ENCODE peak calls at places on chromosome 1, in six cellular contexts. M is OCI-LY7, P is progenitor cell of endocrine pancreas, V is neural progenitor cell, Q is right atrium auricular region, J is GM13977. N is an unnamed sample.

GRCh38 chr1:30612666-30613065 is 110.7 kb downstream of the MATN1 start:
- DNase-seq in M (no peak), P (no peak), V (no peak), Q (no peak), J (no peak), N (peak)

GRCh38 chr1:231016966-231017365 is 23.1 kb downstream of the FAM89A start:
- DNase-seq in M (no peak), P (no peak), V (no peak), Q (no peak), J (no peak), N (no peak)

GRCh38 chr1:54300395-54300794 is 100.4 kb downstream of the MRPL37 start:
- DNase-seq in M (no peak), P (no peak), V (no peak), Q (no peak), J (no peak), N (no peak)

GRCh38 chr1:68147534-68147933 is 84.8 kb downstream of the WLS start:
- DNase-seq in M (no peak), P (no peak), V (no peak), Q (no peak), J (no peak), N (no peak)

GRCh38 chr1:8137406-8138244 is 111.5 kb upstream of the ERRFI1 start:
- DNase-seq in M (no peak), P (no peak), V (peak), Q (peak), J (no peak), N (no peak)

GRCh38 chr1:226627924-226628623 is 79.5 kb downstream of the STUM start:
- DNase-seq in M (no peak), P (no peak), V (no peak), Q (no peak), J (no peak), N (no peak)

GRCh38 chr1:224058303-224058702 is 55.6 kb upstream of the FBXO28 start:
- DNase-seq in M (no peak), P (no peak), V (no peak), Q (no peak), J (no peak), N (no peak)

GRCh38 chr1:223844521-223844961 is 1.2 kb downstream of the TP53BP2 start:
- DNase-seq in M (no peak), P (no peak), V (no peak), Q (no peak), J (no peak), N (no peak)

GRCh38 chr1:226223786-226224244 is 351 bp downstream of the MIXL1 start:
- DNase-seq in M (peak), P (peak), V (peak), Q (no peak), J (peak), N (no peak)

GRCh38 chr1:205925730-205926129 is 17.5 kb downstream of the SLC26A9 start:
- DNase-seq in M (no peak), P (no peak), V (no peak), Q (no peak), J (no peak), N (no peak)

GRCh38 chr1:18474559-18474958 is 6.2 kb upstream of the KLHDC7A start:
- DNase-seq in M (no peak), P (no peak), V (no peak), Q (no peak), J (no peak), N (no peak)

GRCh38 chr1:5110508-5110907 is 456.1 kb downstream of the AJAP1 start:
- DNase-seq in M (no peak), P (no peak), V (no peak), Q (no peak), J (no peak), N (no peak)

GRCh38 chr1:209601809-209602657 is 18.5 kb downstream of the CAMK1G start:
- DNase-seq in M (peak), P (no peak), V (peak), Q (no peak), J (no peak), N (no peak)

GRCh38 chr1:218394416-218394815 is 49.3 kb downstream of the TGFB2 start:
- DNase-seq in M (no peak), P (no peak), V (no peak), Q (no peak), J (no peak), N (no peak)

GRCh38 chr1:16915627-16915973 is 6.1 kb upstream of the CROCC start:
- DNase-seq in M (peak), P (no peak), V (no peak), Q (no peak), J (peak), N (no peak)

GRCh38 chr1:40187399-40187798 is 26.2 kb downstream of the RLF start:
- DNase-seq in M (no peak), P (no peak), V (no peak), Q (no peak), J (no peak), N (no peak)

GRCh38 chr1:10528066-10529014 is 53.6 kb downstream of the PEX14 start:
- DNase-seq in M (no peak), P (no peak), V (no peak), Q (peak), J (no peak), N (no peak)

GRCh38 chr1:199857103-199857502 is 170.4 kb upstream of the NR5A2 start:
- DNase-seq in M (no peak), P (no peak), V (no peak), Q (no peak), J (no peak), N (no peak)

GRCh38 chr1:184110253-184111204 is 59.0 kb downstream of the TSEN15 start:
- DNase-seq in M (no peak), P (no peak), V (no peak), Q (no peak), J (no peak), N (no peak)

GRCh38 chr1:115215703-115216521 is 122.1 kb downstream of the NGF start:
- DNase-seq in M (no peak), P (no peak), V (no peak), Q (no peak), J (no peak), N (no peak)

GRCh38 chr1:41411229-41411628 is 50.0 kb downstream of the FOXO6 start:
- DNase-seq in M (no peak), P (no peak), V (no peak), Q (no peak), J (no peak), N (no peak)

GRCh38 chr1:15730936-15731335 is 5.1 kb upstream of the SLC25A34 start:
- DNase-seq in M (no peak), P (no peak), V (no peak), Q (no peak), J (no peak), N (no peak)

GRCh38 chr1:35882586-35882944 is 444 bp upstream of the AGO1 start:
- DNase-seq in M (no peak), P (peak), V (no peak), Q (no peak), J (no peak), N (no peak)

GRCh38 chr1:161159915-161160248 is 582 bp downstream of the USP21 start:
- DNase-seq in M (no peak), P (no peak), V (no peak), Q (no peak), J (no peak), N (no peak)

GRCh38 chr1:2796890-2797740 is 4.4 kb downstream of the TTC34 start:
- DNase-seq in M (no peak), P (no peak), V (no peak), Q (no peak), J (no peak), N (no peak)

GRCh38 chr1:153670859-153671622 is at the start of gene ILF2:
- DNase-seq in M (peak), P (peak), V (peak), Q (peak), J (peak), N (peak)
- TF ChIP-seq CTCF in M (peak), P (no peak), V (peak), Q (no peak), J (peak), N (no peak)

DNA sequence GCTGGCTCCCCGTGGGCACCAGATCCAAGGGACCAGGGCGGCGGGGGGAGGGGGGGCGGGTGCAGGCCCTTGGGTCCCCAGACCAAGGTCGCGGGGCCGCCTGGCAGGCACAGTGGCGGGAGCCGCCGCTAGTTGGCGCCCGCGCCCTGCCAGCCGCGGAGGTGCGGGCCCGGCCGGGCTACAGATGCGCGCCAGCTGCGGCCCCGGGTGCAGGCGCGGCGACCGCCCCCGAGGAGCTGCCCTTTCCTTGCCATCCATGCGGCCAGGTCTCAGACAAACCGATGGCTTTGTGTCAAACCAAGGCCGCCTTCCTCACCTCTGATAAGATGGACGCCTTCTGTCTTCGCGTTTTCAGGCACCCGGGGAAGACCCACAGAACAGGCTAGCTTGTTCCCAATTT is 2.2 kb upstream of the RUNX3 start:
- DNase-seq in M (peak), P (peak), V (peak), Q (no peak), J (peak), N (peak)
- TF ChIP-seq CTCF in M (peak), P (peak), V (peak), Q (peak), J (peak), N (peak)

GRCh38 chr1:207051615-207051943 is 571 bp upstream of the YOD1 start:
- DNase-seq in M (no peak), P (no peak), V (no peak), Q (no peak), J (no peak), N (no peak)

GRCh38 chr1:207054476-207054875 is 1.4 kb downstream of the PFKFB2 start:
- DNase-seq in M (peak), P (no peak), V (no peak), Q (no peak), J (peak), N (no peak)

GRCh38 chr1:207050428-207050767 is 610 bp downstream of the YOD1 start:
- DNase-seq in M (no peak), P (no peak), V (peak), Q (no peak), J (no peak), N (no peak)

GRCh38 chr1:207050768-207051614 is at the start of gene YOD1:
- DNase-seq in M (peak), P (peak), V (peak), Q (peak), J (peak), N (peak)

DNA sequence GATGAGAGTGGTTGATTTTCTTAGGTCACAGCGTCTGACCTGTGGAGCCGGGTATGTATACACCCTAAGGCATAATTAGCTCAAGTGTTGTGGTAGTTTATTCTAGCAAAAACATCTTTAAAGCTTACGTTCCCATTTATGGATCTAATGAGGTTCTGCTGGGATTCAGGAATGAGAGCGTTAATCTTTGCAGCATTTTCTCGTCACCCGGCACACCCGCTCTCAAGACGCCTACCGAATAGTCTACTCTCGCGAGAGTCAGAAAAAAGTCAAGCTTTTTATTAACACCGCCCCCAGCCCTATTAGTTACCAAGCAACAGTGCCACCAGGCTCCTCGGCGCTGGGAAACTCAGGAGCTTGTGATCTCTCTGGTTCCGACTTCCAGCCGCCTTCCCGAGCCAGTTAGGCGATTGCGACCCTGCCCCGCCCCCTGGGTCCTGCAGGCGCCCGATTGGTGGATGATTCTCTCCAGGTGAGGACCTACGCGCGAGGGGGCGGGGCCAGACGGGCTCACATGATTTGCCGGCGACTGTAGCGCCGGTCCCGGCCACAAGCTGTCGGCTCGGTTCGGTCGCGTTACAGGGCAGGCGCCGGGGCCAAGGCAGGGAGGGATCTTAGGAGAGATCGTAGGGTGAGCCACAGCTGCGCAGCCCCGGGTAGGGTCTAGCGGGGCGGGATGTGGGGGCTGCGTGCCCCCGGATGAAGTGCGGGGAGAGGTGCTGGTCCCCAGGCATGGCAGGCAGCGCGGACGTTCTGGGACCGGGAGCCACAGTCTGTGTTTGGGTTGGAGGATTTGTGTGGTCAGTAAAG is at the start of gene PFKFB2:
- DNase-seq in M (peak), P (peak), V (peak), Q (peak), J (peak), N (peak)
- TF ChIP-seq CTCF in M (peak), P (peak), V (peak), Q (no peak), J (no peak), N (peak)

GRCh38 chr1:70895531-70895930 is 152.1 kb downstream of the PTGER3 start:
- DNase-seq in M (no peak), P (no peak), V (no peak), Q (no peak), J (no peak), N (no peak)

GRCh38 chr1:70892140-70892539 is 155.5 kb downstream of the PTGER3 start:
- DNase-seq in M (no peak), P (no peak), V (no peak), Q (no peak), J (no peak), N (no peak)

GRCh38 chr1:70893381-70893780 is 154.2 kb downstream of the PTGER3 start:
- DNase-seq in M (no peak), P (no peak), V (no peak), Q (no peak), J (no peak), N (no peak)

GRCh38 chr1:70899735-70900134 is 147.9 kb downstream of the PTGER3 start:
- DNase-seq in M (no peak), P (no peak), V (no peak), Q (no peak), J (no peak), N (no peak)

DNA sequence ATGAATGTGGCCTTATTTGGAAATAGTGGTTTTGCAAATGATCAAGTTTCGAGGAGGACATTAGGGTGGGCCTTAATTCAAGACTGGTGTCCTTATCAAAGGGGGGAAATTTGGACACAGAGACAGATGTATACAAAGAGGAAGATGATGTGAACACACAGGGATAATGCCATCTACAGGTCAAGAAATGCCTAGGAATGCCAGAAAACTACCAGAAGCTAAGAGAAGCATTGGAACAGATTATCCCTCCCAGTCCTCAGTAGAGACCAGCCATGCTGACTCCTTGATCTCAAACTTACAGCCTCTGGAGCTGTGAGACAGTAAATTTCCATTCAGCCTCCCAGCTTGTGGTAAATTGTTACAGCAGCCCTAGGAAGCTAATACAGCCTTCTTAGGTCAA is 151.4 kb downstream of the PTGER3 start:
- DNase-seq in M (peak), P (no peak), V (peak), Q (no peak), J (no peak), N (no peak)
- TF ChIP-seq CTCF in M (peak), P (no peak), V (peak), Q (no peak), J (peak), N (no peak)

GRCh38 chr1:13748610-13749505 is 48.9 kb downstream of the PRDM2 start:
- DNase-seq in M (peak), P (peak), V (peak), Q (peak), J (peak), N (peak)
- TF ChIP-seq CTCF in M (peak), P (peak), V (peak), Q (no peak), J (peak), N (peak)

GRCh38 chr1:221031890-221032222 is 152.6 kb downstream of the HLX start:
- DNase-seq in M (no peak), P (no peak), V (no peak), Q (no peak), J (no peak), N (no peak)
- TF ChIP-seq CTCF in M (no peak), P (no peak), V (no peak), Q (no peak), J (no peak), N (no peak)

GRCh38 chr1:167669209-167670139 is 39.4 kb downstream of the RCSD1 start:
- DNase-seq in M (peak), P (no peak), V (no peak), Q (no peak), J (no peak), N (no peak)
- TF ChIP-seq CTCF in M (no peak), P (no peak), V (no peak), Q (no peak), J (no peak), N (no peak)